ENCODE peak calls at places on chromosome 20, in nine cellular contexts. One of them, this sample, is unnamed.

GRCh38 chr20:17571967-17572638 is 2.2 kb downstream of the DSTN start:
- DNase-seq in HEK293T: no peak
- DNase-seq in fibroblast of villous mesenchyme: no peak
- DNase-seq in Ammon's horn: no peak
- DNase-seq in sciatic nerve: no peak
- DNase-seq in CD8-positive, alpha-beta T cell: no peak
- DNase-seq in T follicular helper cell: no peak
- DNase-seq in Daoy: no peak
- DNase-seq in pons: no peak
- DNase-seq in this sample: no peak

GRCh38 chr20:5806457-5807263 is 56.5 kb downstream of the SHLD1 start:
- DNase-seq in HEK293T: no peak
- DNase-seq in fibroblast of villous mesenchyme: no peak
- DNase-seq in Ammon's horn: no peak
- DNase-seq in sciatic nerve: no peak
- DNase-seq in CD8-positive, alpha-beta T cell: no peak
- DNase-seq in T follicular helper cell: no peak
- DNase-seq in Daoy: no peak
- DNase-seq in pons: no peak
- DNase-seq in this sample: peak; percentile 48

GRCh38 chr20:62923669-62924566 is 2.4 kb downstream of the DIDO1 start:
- DNase-seq in HEK293T: no peak
- DNase-seq in fibroblast of villous mesenchyme: no peak
- DNase-seq in Ammon's horn: no peak
- DNase-seq in sciatic nerve: no peak
- DNase-seq in CD8-positive, alpha-beta T cell: no peak
- DNase-seq in T follicular helper cell: no peak
- DNase-seq in Daoy: no peak
- DNase-seq in pons: no peak
- DNase-seq in this sample: no peak

GRCh38 chr20:46715292-46715756 is 5.9 kb downstream of the SLC2A10 start:
- DNase-seq in HEK293T: no peak
- DNase-seq in fibroblast of villous mesenchyme: peak; percentile 96
- DNase-seq in Ammon's horn: no peak
- DNase-seq in sciatic nerve: peak; percentile 68
- DNase-seq in CD8-positive, alpha-beta T cell: no peak
- DNase-seq in T follicular helper cell: no peak
- DNase-seq in Daoy: no peak
- DNase-seq in pons: no peak
- DNase-seq in this sample: no peak

GRCh38 chr20:1776608-1777475 is 118.4 kb upstream of the SIRPA start:
- DNase-seq in HEK293T: peak; percentile 83
- DNase-seq in fibroblast of villous mesenchyme: peak; percentile 89
- DNase-seq in Ammon's horn: peak; percentile 87
- DNase-seq in sciatic nerve: peak; percentile 94
- DNase-seq in CD8-positive, alpha-beta T cell: peak; percentile 69
- DNase-seq in T follicular helper cell: peak; percentile 70
- DNase-seq in Daoy: peak; percentile 88
- DNase-seq in pons: peak; percentile 84
- DNase-seq in this sample: peak; percentile 96

GRCh38 chr20:3712279-3712873 is at the start of gene SIGLEC1:
- DNase-seq in HEK293T: no peak
- DNase-seq in fibroblast of villous mesenchyme: no peak
- DNase-seq in Ammon's horn: peak; percentile 69
- DNase-seq in sciatic nerve: peak; percentile 81
- DNase-seq in CD8-positive, alpha-beta T cell: no peak
- DNase-seq in T follicular helper cell: no peak
- DNase-seq in Daoy: no peak
- DNase-seq in pons: peak; percentile 67
- DNase-seq in this sample: no peak

GRCh38 chr20:32672982-32673727 is 586 bp downstream of the C20orf203 start:
- DNase-seq in HEK293T: peak; percentile 2
- DNase-seq in fibroblast of villous mesenchyme: no peak
- DNase-seq in Ammon's horn: no peak
- DNase-seq in sciatic nerve: no peak
- DNase-seq in CD8-positive, alpha-beta T cell: no peak
- DNase-seq in T follicular helper cell: no peak
- DNase-seq in Daoy: no peak
- DNase-seq in pons: no peak
- DNase-seq in this sample: no peak

GRCh38 chr20:3900187-3900604 is 11.0 kb downstream of the PANK2 start:
- DNase-seq in HEK293T: no peak
- DNase-seq in fibroblast of villous mesenchyme: no peak
- DNase-seq in Ammon's horn: no peak
- DNase-seq in sciatic nerve: no peak
- DNase-seq in CD8-positive, alpha-beta T cell: no peak
- DNase-seq in T follicular helper cell: no peak
- DNase-seq in Daoy: no peak
- DNase-seq in pons: no peak
- DNase-seq in this sample: no peak

GRCh38 chr20:59831901-59832240 is 101.6 kb downstream of the SYCP2 start:
- DNase-seq in HEK293T: no peak
- DNase-seq in fibroblast of villous mesenchyme: no peak
- DNase-seq in Ammon's horn: no peak
- DNase-seq in sciatic nerve: no peak
- DNase-seq in CD8-positive, alpha-beta T cell: no peak
- DNase-seq in T follicular helper cell: no peak
- DNase-seq in Daoy: no peak
- DNase-seq in pons: no peak
- DNase-seq in this sample: no peak

GRCh38 chr20:62808211-62808865 is 3.7 kb downstream of the OGFR start:
- DNase-seq in HEK293T: peak; percentile 78
- DNase-seq in fibroblast of villous mesenchyme: peak; percentile 65
- DNase-seq in Ammon's horn: no peak
- DNase-seq in sciatic nerve: peak; percentile 86
- DNase-seq in CD8-positive, alpha-beta T cell: peak; percentile 58
- DNase-seq in T follicular helper cell: peak; percentile 60
- DNase-seq in Daoy: peak; percentile 52
- DNase-seq in pons: no peak
- DNase-seq in this sample: peak; percentile 93

GRCh38 chr20:22686097-22686496 is 101.7 kb upstream of the FOXA2 start:
- DNase-seq in HEK293T: peak; percentile 55
- DNase-seq in fibroblast of villous mesenchyme: peak; percentile 74
- DNase-seq in Ammon's horn: peak; percentile 58
- DNase-seq in sciatic nerve: no peak
- DNase-seq in CD8-positive, alpha-beta T cell: no peak
- DNase-seq in T follicular helper cell: no peak
- DNase-seq in Daoy: peak; percentile 81
- DNase-seq in pons: peak; percentile 60
- DNase-seq in this sample: no peak

GRCh38 chr20:57400821-57401564 is 9.8 kb downstream of the RBM38 start:
- DNase-seq in HEK293T: no peak
- DNase-seq in fibroblast of villous mesenchyme: no peak
- DNase-seq in Ammon's horn: no peak
- DNase-seq in sciatic nerve: no peak
- DNase-seq in CD8-positive, alpha-beta T cell: no peak
- DNase-seq in T follicular helper cell: no peak
- DNase-seq in Daoy: no peak
- DNase-seq in pons: no peak
- DNase-seq in this sample: no peak

GRCh38 chr20:53865905-53866786 is 204.2 kb downstream of the BCAS1 start:
- DNase-seq in HEK293T: no peak
- DNase-seq in fibroblast of villous mesenchyme: peak; percentile 87
- DNase-seq in Ammon's horn: peak; percentile 59
- DNase-seq in sciatic nerve: no peak
- DNase-seq in CD8-positive, alpha-beta T cell: no peak
- DNase-seq in T follicular helper cell: no peak
- DNase-seq in Daoy: peak; percentile 56
- DNase-seq in pons: peak; percentile 62
- DNase-seq in this sample: no peak

GRCh38 chr20:56870271-56870670 is 241.2 kb downstream of the TFAP2C start:
- DNase-seq in HEK293T: no peak
- DNase-seq in fibroblast of villous mesenchyme: no peak
- DNase-seq in Ammon's horn: no peak
- DNase-seq in sciatic nerve: no peak
- DNase-seq in CD8-positive, alpha-beta T cell: no peak
- DNase-seq in T follicular helper cell: no peak
- DNase-seq in Daoy: no peak
- DNase-seq in pons: no peak
- DNase-seq in this sample: no peak

GRCh38 chr20:47573586-47573985 is 71.9 kb downstream of the NCOA3 start:
- DNase-seq in HEK293T: no peak
- DNase-seq in fibroblast of villous mesenchyme: no peak
- DNase-seq in Ammon's horn: no peak
- DNase-seq in sciatic nerve: no peak
- DNase-seq in CD8-positive, alpha-beta T cell: no peak
- DNase-seq in T follicular helper cell: no peak
- DNase-seq in Daoy: no peak
- DNase-seq in pons: no peak
- DNase-seq in this sample: no peak

GRCh38 chr20:258963-259362 is 1.4 kb downstream of the DEFB132 start:
- DNase-seq in HEK293T: peak; percentile 25
- DNase-seq in fibroblast of villous mesenchyme: peak; percentile 36
- DNase-seq in Ammon's horn: peak; percentile 14
- DNase-seq in sciatic nerve: no peak
- DNase-seq in CD8-positive, alpha-beta T cell: no peak
- DNase-seq in T follicular helper cell: no peak
- DNase-seq in Daoy: peak; percentile 33
- DNase-seq in pons: no peak
- DNase-seq in this sample: peak; percentile 46

GRCh38 chr20:40663991-40664880 is 24.8 kb downstream of the MAFB start:
- DNase-seq in HEK293T: no peak
- DNase-seq in fibroblast of villous mesenchyme: no peak
- DNase-seq in Ammon's horn: no peak
- DNase-seq in sciatic nerve: no peak
- DNase-seq in CD8-positive, alpha-beta T cell: no peak
- DNase-seq in T follicular helper cell: no peak
- DNase-seq in Daoy: no peak
- DNase-seq in pons: no peak
- DNase-seq in this sample: no peak

GRCh38 chr20:47464380-47465101 is 37.1 kb upstream of the NCOA3 start:
- DNase-seq in HEK293T: peak; percentile 31
- DNase-seq in fibroblast of villous mesenchyme: peak; percentile 98
- DNase-seq in Ammon's horn: peak; percentile 56
- DNase-seq in sciatic nerve: peak; percentile 59
- DNase-seq in CD8-positive, alpha-beta T cell: no peak
- DNase-seq in T follicular helper cell: no peak
- DNase-seq in Daoy: peak; percentile 91
- DNase-seq in pons: no peak
- DNase-seq in this sample: peak; percentile 91

GRCh38 chr20:34129518-34130162 is 17.6 kb upstream of the EIF2S2 start:
- DNase-seq in HEK293T: peak; percentile 76
- DNase-seq in fibroblast of villous mesenchyme: peak; percentile 80
- DNase-seq in Ammon's horn: peak; percentile 89
- DNase-seq in sciatic nerve: no peak
- DNase-seq in CD8-positive, alpha-beta T cell: no peak
- DNase-seq in T follicular helper cell: peak; percentile 38
- DNase-seq in Daoy: peak; percentile 71
- DNase-seq in pons: peak; percentile 86
- DNase-seq in this sample: no peak

GRCh38 chr20:13130707-13131103 is 90.4 kb upstream of the ISM1 start:
- DNase-seq in HEK293T: no peak
- DNase-seq in fibroblast of villous mesenchyme: no peak
- DNase-seq in Ammon's horn: no peak
- DNase-seq in sciatic nerve: no peak
- DNase-seq in CD8-positive, alpha-beta T cell: no peak
- DNase-seq in T follicular helper cell: no peak
- DNase-seq in Daoy: no peak
- DNase-seq in pons: no peak
- DNase-seq in this sample: no peak

GRCh38 chr20:37745553-37745952 is 51.7 kb downstream of the CTNNBL1 start:
- DNase-seq in HEK293T: no peak
- DNase-seq in fibroblast of villous mesenchyme: no peak
- DNase-seq in Ammon's horn: no peak
- DNase-seq in sciatic nerve: no peak
- DNase-seq in CD8-positive, alpha-beta T cell: no peak
- DNase-seq in T follicular helper cell: no peak
- DNase-seq in Daoy: no peak
- DNase-seq in pons: no peak
- DNase-seq in this sample: no peak

GRCh38 chr20:59007758-59008511 is 881 bp upstream of the CTSZ start:
- DNase-seq in HEK293T: no peak
- DNase-seq in fibroblast of villous mesenchyme: no peak
- DNase-seq in Ammon's horn: peak; percentile 29
- DNase-seq in sciatic nerve: peak; percentile 74
- DNase-seq in CD8-positive, alpha-beta T cell: no peak
- DNase-seq in T follicular helper cell: no peak
- DNase-seq in Daoy: peak; percentile 48
- DNase-seq in pons: peak; percentile 63
- DNase-seq in this sample: no peak

GRCh38 chr20:57613481-57613921 is 6.7 kb downstream of the ZBP1 start:
- DNase-seq in HEK293T: no peak
- DNase-seq in fibroblast of villous mesenchyme: no peak
- DNase-seq in Ammon's horn: no peak
- DNase-seq in sciatic nerve: peak; percentile 27
- DNase-seq in CD8-positive, alpha-beta T cell: no peak
- DNase-seq in T follicular helper cell: no peak
- DNase-seq in Daoy: no peak
- DNase-seq in pons: no peak
- DNase-seq in this sample: no peak

GRCh38 chr20:22768266-22768665 is 183.9 kb upstream of the FOXA2 start:
- DNase-seq in HEK293T: no peak
- DNase-seq in fibroblast of villous mesenchyme: no peak
- DNase-seq in Ammon's horn: no peak
- DNase-seq in sciatic nerve: no peak
- DNase-seq in CD8-positive, alpha-beta T cell: no peak
- DNase-seq in T follicular helper cell: no peak
- DNase-seq in Daoy: no peak
- DNase-seq in pons: no peak
- DNase-seq in this sample: no peak

GRCh38 chr20:61801857-61802442 is 263.7 kb downstream of the TAF4 start:
- DNase-seq in HEK293T: no peak
- DNase-seq in fibroblast of villous mesenchyme: no peak
- DNase-seq in Ammon's horn: no peak
- DNase-seq in sciatic nerve: no peak
- DNase-seq in CD8-positive, alpha-beta T cell: no peak
- DNase-seq in T follicular helper cell: no peak
- DNase-seq in Daoy: no peak
- DNase-seq in pons: no peak
- DNase-seq in this sample: no peak

GRCh38 chr20:46137816-46138215 is 19.7 kb downstream of the CD40 start:
- DNase-seq in HEK293T: no peak
- DNase-seq in fibroblast of villous mesenchyme: no peak
- DNase-seq in Ammon's horn: no peak
- DNase-seq in sciatic nerve: no peak
- DNase-seq in CD8-positive, alpha-beta T cell: no peak
- DNase-seq in T follicular helper cell: no peak
- DNase-seq in Daoy: no peak
- DNase-seq in pons: no peak
- DNase-seq in this sample: no peak

GRCh38 chr20:4856022-4856755 is 134.5 kb downstream of the PRND start:
- DNase-seq in HEK293T: no peak
- DNase-seq in fibroblast of villous mesenchyme: no peak
- DNase-seq in Ammon's horn: no peak
- DNase-seq in sciatic nerve: no peak
- DNase-seq in CD8-positive, alpha-beta T cell: no peak
- DNase-seq in T follicular helper cell: no peak
- DNase-seq in Daoy: no peak
- DNase-seq in pons: no peak
- DNase-seq in this sample: peak; percentile 51

GRCh38 chr20:49510562-49511117 is 28.2 kb upstream of the KCNB1 start:
- DNase-seq in HEK293T: no peak
- DNase-seq in fibroblast of villous mesenchyme: peak; percentile 87
- DNase-seq in Ammon's horn: no peak
- DNase-seq in sciatic nerve: peak; percentile 81
- DNase-seq in CD8-positive, alpha-beta T cell: no peak
- DNase-seq in T follicular helper cell: no peak
- DNase-seq in Daoy: no peak
- DNase-seq in pons: no peak
- DNase-seq in this sample: no peak

GRCh38 chr20:58824843-58825242 is 25.9 kb downstream of the GNAS-AS1 start:
- DNase-seq in HEK293T: no peak
- DNase-seq in fibroblast of villous mesenchyme: no peak
- DNase-seq in Ammon's horn: no peak
- DNase-seq in sciatic nerve: no peak
- DNase-seq in CD8-positive, alpha-beta T cell: no peak
- DNase-seq in T follicular helper cell: no peak
- DNase-seq in Daoy: no peak
- DNase-seq in pons: peak; percentile 3
- DNase-seq in this sample: no peak

GRCh38 chr20:21238400-21238799 is 64.7 kb upstream of the XRN2 start:
- DNase-seq in HEK293T: no peak
- DNase-seq in fibroblast of villous mesenchyme: no peak
- DNase-seq in Ammon's horn: no peak
- DNase-seq in sciatic nerve: no peak
- DNase-seq in CD8-positive, alpha-beta T cell: no peak
- DNase-seq in T follicular helper cell: no peak
- DNase-seq in Daoy: no peak
- DNase-seq in pons: no peak
- DNase-seq in this sample: no peak

GRCh38 chr20:29408034-29408695 is 1849.3 kb upstream of the DEFB115 start:
- DNase-seq in HEK293T: no peak
- DNase-seq in fibroblast of villous mesenchyme: no peak
- DNase-seq in Ammon's horn: no peak
- DNase-seq in sciatic nerve: no peak
- DNase-seq in CD8-positive, alpha-beta T cell: no peak
- DNase-seq in T follicular helper cell: no peak
- DNase-seq in Daoy: peak; percentile 9
- DNase-seq in pons: no peak
- DNase-seq in this sample: no peak